ENCODE peak calls at places on chromosomes 16 and 17, in six cellular contexts. X is iris pigment epithelial cell; J is COR-L47; C is ACHN; V is HEK293T; B is CD8-positive, alpha-beta T cell. W is an unnamed sample.
A peak's percentile ranks its signal among the peaks of the same experiment; 100 is the strongest.

GRCh38 chr17:72063262-72063661 is 57.6 kb upstream of the SOX9 start:
- DNase-seq in X (no peak), J (no peak), C (no peak), V (no peak), B (no peak), W (no peak)

GRCh38 chr16:10156111-10156510 is 26.1 kb downstream of the GRIN2A start:
- DNase-seq in X (no peak), J (no peak), C (no peak), V (no peak), B (no peak), W (no peak)

GRCh38 chr16:28587386-28587785 is 9.5 kb downstream of the SULT1A2 start:
- DNase-seq in X (no peak), J (no peak), C (no peak), V (no peak), B (no peak), W (no peak)

GRCh38 chr17:8148560-8148959 is 3.6 kb downstream of the PER1 start:
- DNase-seq in X (no peak), J (no peak), C (no peak), V (no peak), B (no peak), W (no peak)

GRCh38 chr17:34797724-34798123 is 163.5 kb downstream of the CCT6B start:
- DNase-seq in X (peak; percentile 6), J (no peak), C (peak; percentile 33), V (peak; percentile 52), B (no peak), W (no peak)

GRCh38 chr17:74918906-74919305 is 4.1 kb downstream of the USH1G start:
- DNase-seq in X (no peak), J (no peak), C (no peak), V (no peak), B (no peak), W (no peak)

GRCh38 chr16:78285437-78285917 is 186.0 kb downstream of the WWOX start:
- DNase-seq in X (no peak), J (no peak), C (no peak), V (no peak), B (no peak), W (no peak)

GRCh38 chr17:17942846-17943245 is 29.4 kb downstream of the TOM1L2 start:
- DNase-seq in X (peak; percentile 65), J (no peak), C (no peak), V (no peak), B (no peak), W (no peak)

GRCh38 chr17:5418858-5419355 is 555 bp downstream of the NUP88 start:
- DNase-seq in X (peak; percentile 62), J (no peak), C (peak; percentile 73), V (no peak), B (peak; percentile 34), W (no peak)

GRCh38 chr17:13727441-13728171 is 125.9 kb upstream of the HS3ST3A1 start:
- DNase-seq in X (peak; percentile 87), J (no peak), C (no peak), V (no peak), B (no peak), W (no peak)

GRCh38 chr16:69566437-69567030 is 768 bp downstream of the NFAT5 start:
- DNase-seq in X (peak; percentile 70), J (no peak), C (peak; percentile 81), V (peak; percentile 43), B (no peak), W (no peak)

GRCh38 chr17:41013606-41014005 is 4.7 kb upstream of the KRTAP3-1 start:
- DNase-seq in X (peak; percentile 26), J (no peak), C (no peak), V (no peak), B (no peak), W (no peak)

GRCh38 chr16:71283612-71284011 is 5.6 kb downstream of the CMTR2 start:
- DNase-seq in X (no peak), J (no peak), C (no peak), V (no peak), B (no peak), W (no peak)

GRCh38 chr17:75950850-75951554 is 10.2 kb upstream of the FBF1 start:
- DNase-seq in X (peak; percentile 24), J (no peak), C (peak; percentile 71), V (no peak), B (no peak), W (no peak)

GRCh38 chr16:22126037-22126558 is 33.8 kb downstream of the VWA3A start:
- DNase-seq in X (peak; percentile 10), J (no peak), C (no peak), V (no peak), B (no peak), W (no peak)

GRCh38 chr17:58279016-58279671 is 1.6 kb downstream of the MPO start:
- DNase-seq in X (peak; percentile 51), J (peak; percentile 12), C (no peak), V (peak; percentile 3), B (no peak), W (no peak)

GRCh38 chr17:36978810-36979584 is 30.2 kb downstream of the AATF start:
- DNase-seq in X (peak; percentile 44), J (no peak), C (no peak), V (peak; percentile 8), B (no peak), W (no peak)

GRCh38 chr16:58456193-58456592 is 43.8 kb upstream of the NDRG4 start:
- DNase-seq in X (no peak), J (no peak), C (no peak), V (no peak), B (no peak), W (no peak)

GRCh38 chr16:69313469-69313868 is 2.3 kb downstream of the VPS4A start:
- DNase-seq in X (no peak), J (no peak), C (no peak), V (no peak), B (no peak), W (no peak)

GRCh38 chr16:63804126-63804525 is 1317.7 kb downstream of the CDH11 start:
- DNase-seq in X (no peak), J (no peak), C (no peak), V (no peak), B (no peak), W (no peak)

GRCh38 chr17:47898246-47898645 is 2.2 kb downstream of the SP2 start:
- DNase-seq in X (no peak), J (no peak), C (no peak), V (no peak), B (no peak), W (no peak)

GRCh38 chr17:80328620-80329380 is 68.1 kb downstream of the RNF213 start:
- DNase-seq in X (peak; percentile 8), J (no peak), C (no peak), V (no peak), B (no peak), W (no peak)

GRCh38 chr16:13070268-13070667 is 168.9 kb downstream of the SHISA9 start:
- DNase-seq in X (no peak), J (no peak), C (no peak), V (no peak), B (no peak), W (no peak)

GRCh38 chr17:35577826-35578194 is 561 bp downstream of the PEX12 start:
- DNase-seq in X (peak; percentile 47), J (no peak), C (peak; percentile 18), V (no peak), B (no peak), W (no peak)

W was measured in HCT116.